ENCODE peak calls at places on chromosomes 1 and 21, in seven cellular contexts. F is CD8-positive, alpha-beta T cell; P is mammary epithelial cell; L is PC-9; M is psoas muscle; A is tibial nerve; W is endodermal cell. R is an unnamed sample.

GRCh38 chr1:194133152-194133551 is 946.7 kb upstream of the B3GALT2 start:
- DNase-seq in A (no peak), F (no peak), P (no peak), W (no peak), M (no peak), L (no peak), R (no peak)

GRCh38 chr21:42218836-42219605 is at the start of gene ABCG1:
- DNase-seq in F (peak; percentile 38), M (peak; percentile 49), A (no peak), W (peak; percentile 88), L (peak; percentile 31), P (peak; percentile 36), R (peak; percentile 71)

GRCh38 chr1:243475966-243476365 is 220.1 kb downstream of the SDCCAG8 start:
- DNase-seq in A (no peak), W (peak; percentile 81), F (no peak), M (no peak), P (no peak), L (no peak), R (no peak)

GRCh38 chr1:210311726-210312493 is 16.8 kb upstream of the HHAT start:
- DNase-seq in W (no peak), L (no peak), F (no peak), A (no peak), P (no peak), M (no peak), R (no peak)

GRCh38 chr1:84479998-84480397 is 932 bp downstream of the RPF1 start:
- DNase-seq in F (no peak), M (no peak), L (no peak), W (no peak), P (no peak), A (no peak), R (no peak)

GRCh38 chr21:40534886-40535285 is 312.1 kb downstream of the DSCAM start:
- DNase-seq in W (no peak), P (no peak), A (no peak), L (no peak), F (no peak), M (no peak), R (no peak)

GRCh38 chr1:231478386-231478785 is 50.1 kb upstream of the TSNAX start:
- DNase-seq in W (no peak), L (no peak), M (no peak), A (no peak), P (no peak), F (no peak), R (no peak)

GRCh38 chr1:200415693-200416593 is 6.1 kb upstream of the ZNF281 start:
- DNase-seq in P (peak; percentile 94), L (peak; percentile 67), A (peak; percentile 34), W (no peak), M (peak; percentile 69), F (no peak), R (no peak)

GRCh38 chr1:51514733-51515132 is 4.3 kb downstream of the EPS15 start:
- DNase-seq in P (no peak), L (no peak), A (no peak), F (no peak), M (no peak), W (no peak), R (no peak)

GRCh38 chr1:24801169-24801568 is 55.9 kb downstream of the CLIC4 start:
- DNase-seq in W (no peak), F (no peak), A (no peak), P (no peak), L (no peak), M (no peak), R (no peak)
- H3K4me1 ChIP-seq in W (peaks cover 3% of the 10 kb centered on the region), F (no peaks in the 10 kb centered on the region), A (no peaks in the 10 kb centered on the region), P (peaks cover 11% of the 10 kb centered on the region), L (no peaks in the 10 kb centered on the region), M (no peaks in the 10 kb centered on the region), R (peaks cover 58% of the 10 kb centered on the region)

GRCh38 chr1:26863677-26864060 is 720 bp downstream of the SFN start:
- DNase-seq in A (no peak), L (no peak), P (no peak), M (no peak), F (no peak), W (no peak), R (no peak)

GRCh38 chr1:26861889-26862371 is 1.0 kb upstream of the SFN start:
- DNase-seq in W (no peak), A (no peak), L (peak; percentile 87), F (no peak), P (peak; percentile 94), M (no peak), R (no peak)

GRCh38 chr1:26864610-26865480 is 1.9 kb downstream of the SFN start:
- DNase-seq in M (peak; percentile 99), A (peak; percentile 95), F (peak; percentile 93), L (peak; percentile 98), P (peak; percentile 98), W (peak; percentile 99), R (peak; percentile 97)

GRCh38 chr1:26861286-26861701 is 1.7 kb upstream of the SFN start:
- DNase-seq in P (peak; percentile 93), A (no peak), M (no peak), L (peak; percentile 71), F (no peak), W (peak; percentile 68), R (no peak)

DNA sequence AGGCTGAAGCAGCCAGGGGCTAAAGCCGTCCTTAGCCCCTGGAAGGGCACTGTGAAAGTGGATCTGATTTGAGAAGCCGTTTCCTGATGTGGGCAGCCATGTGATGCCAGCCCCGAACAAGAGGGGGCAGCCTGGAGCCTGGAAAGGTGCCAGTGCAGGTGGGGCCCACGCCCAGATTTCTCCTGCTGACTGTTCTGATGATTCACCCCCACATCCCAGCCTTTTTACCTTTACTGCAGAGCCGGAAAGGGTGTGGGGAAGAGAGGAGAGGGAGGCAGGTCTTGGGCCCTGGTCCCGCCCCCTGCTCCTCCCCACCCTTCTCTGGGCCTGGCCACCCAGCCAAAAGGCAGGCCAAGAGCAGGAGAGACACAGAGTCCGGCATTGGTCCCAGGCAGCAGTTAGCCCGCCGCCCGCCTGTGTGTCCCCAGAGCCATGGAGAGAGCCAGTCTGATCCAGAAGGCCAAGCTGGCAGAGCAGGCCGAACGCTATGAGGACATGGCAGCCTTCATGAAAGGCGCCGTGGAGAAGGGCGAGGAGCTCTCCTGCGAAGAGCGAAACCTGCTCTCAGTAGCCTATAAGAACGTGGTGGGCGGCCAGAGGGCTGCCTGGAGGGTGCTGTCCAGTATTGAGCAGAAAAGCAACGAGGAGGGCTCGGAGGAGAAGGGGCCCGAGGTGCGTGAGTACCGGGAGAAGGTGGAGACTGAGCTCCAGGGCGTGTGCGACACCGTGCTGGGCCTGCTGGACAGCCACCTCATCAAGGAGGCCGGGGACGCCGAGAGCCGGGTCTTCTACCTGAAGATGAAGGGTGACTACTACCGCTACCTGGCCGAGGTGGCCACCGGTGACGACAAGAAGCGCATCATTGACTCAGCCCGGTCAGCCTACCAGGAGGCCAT is at the start of gene SFN:
- DNase-seq in M (no peak), A (no peak), L (peak; percentile 93), W (peak; percentile 97), P (peak; percentile 99), F (peak; percentile 30), R (peak; percentile 85)
- H3K4me3 ChIP-seq in M (peak within 1 kb of the TSS; percentile 72), A (peak within 1 kb of the TSS; percentile 72), L (peak within 1 kb of the TSS; percentile 85), W (peak within 1 kb of the TSS; percentile 93), P (peak within 1 kb of the TSS; percentile 53), F (peak within 1 kb of the TSS; percentile 60), R (peak within 1 kb of the TSS; percentile 79)

DNA sequence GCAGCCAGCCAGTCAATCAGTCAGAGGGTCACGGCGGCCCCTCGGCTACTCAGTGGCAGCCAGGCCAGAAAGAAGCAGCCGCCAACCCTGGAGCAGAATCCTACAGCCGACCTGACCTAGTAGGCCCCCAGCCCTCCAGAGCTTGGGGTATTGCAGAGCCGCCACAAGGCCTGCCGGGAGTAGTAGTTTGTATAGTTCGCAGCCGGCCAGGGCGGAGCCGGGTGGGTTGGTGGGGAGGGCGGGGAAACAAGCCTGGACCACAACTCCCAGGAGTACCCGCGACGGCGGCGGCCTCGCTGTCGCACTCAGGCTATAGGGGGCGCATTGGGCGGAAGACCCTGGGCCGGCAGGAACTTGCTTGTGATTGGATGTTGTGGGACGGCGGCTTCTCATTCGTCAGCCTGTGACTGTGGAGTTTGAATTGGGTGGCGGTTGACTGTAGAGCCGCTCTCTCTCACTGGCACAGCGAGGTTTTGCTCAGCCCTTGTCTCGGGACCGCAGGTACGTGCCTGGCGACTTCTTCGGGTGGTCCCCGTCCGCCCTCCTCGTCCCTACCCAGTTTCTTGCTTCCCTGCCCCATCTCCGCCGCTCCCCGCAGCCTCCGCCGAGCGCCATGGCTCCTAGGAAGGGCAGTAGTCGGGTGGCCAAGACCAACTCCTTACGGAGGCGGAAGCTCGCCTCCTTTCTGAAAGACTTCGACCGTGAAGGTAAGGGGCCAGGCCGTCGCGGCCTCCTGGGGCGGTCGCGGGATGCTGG is at the start of gene CDCA8:
- DNase-seq in L (peak; percentile 99), A (peak; percentile 96), M (peak; percentile 98), W (peak; percentile 100), P (peak; percentile 98), F (peak; percentile 99), R (peak; percentile 98)
- TF ChIP-seq CTCF in L (peak; percentile 73), A (peak; percentile 77), M (peak; percentile 50), W (peak; percentile 83), P (peak; percentile 74), F (peak; percentile 42), R (peak; percentile 73)

GRCh38 chr21:44908496-44908895 is 12.2 kb downstream of the ITGB2 start:
- DNase-seq in L (no peak), P (no peak), M (no peak), A (no peak), W (no peak), F (no peak), R (no peak)

GRCh38 chr21:44908908-44909307 is 11.8 kb downstream of the ITGB2 start:
- DNase-seq in A (no peak), M (no peak), L (no peak), W (no peak), F (no peak), P (no peak), R (no peak)

GRCh38 chr21:44911066-44911383 is 9.7 kb downstream of the ITGB2 start:
- DNase-seq in A (no peak), W (no peak), M (no peak), L (no peak), P (no peak), F (no peak), R (no peak)

GRCh38 chr21:44910229-44911065 is 10.3 kb downstream of the ITGB2 start:
- DNase-seq in F (no peak), W (no peak), P (no peak), M (no peak), L (no peak), A (no peak), R (no peak)

DNA sequence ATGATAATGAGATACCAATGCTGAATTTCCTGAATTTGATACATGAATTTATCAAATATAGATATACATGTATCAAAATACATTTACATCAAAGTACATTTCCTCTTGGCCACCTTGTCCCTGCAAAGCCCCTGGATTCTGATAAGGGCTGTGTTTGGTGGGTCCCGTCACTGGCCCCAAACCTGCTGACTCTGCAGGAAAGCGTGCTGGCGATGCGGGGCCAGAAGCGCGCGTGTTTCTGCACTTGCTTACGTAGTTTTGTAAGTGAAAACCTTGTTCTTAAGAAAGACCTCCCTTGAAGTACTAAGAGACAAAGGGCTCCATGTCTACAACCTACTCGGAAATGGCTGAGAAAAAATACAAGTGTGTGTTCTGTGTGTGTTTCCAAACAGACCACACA is 11.0 kb downstream of the ITGB2 start:
- DNase-seq in M (no peak), W (no peak), L (no peak), P (no peak), A (no peak), F (no peak), R (no peak)
- H3K4me1 ChIP-seq in M (peaks cover 9% of the 10 kb centered on the region), W (peaks cover 10% of the 10 kb centered on the region), L (peaks cover 41% of the 10 kb centered on the region), P (peaks cover 17% of the 10 kb centered on the region), A (no peaks in the 10 kb centered on the region), F (peaks cover 90% of the 10 kb centered on the region), R (peaks cover 76% of the 10 kb centered on the region)

GRCh38 chr1:202124107-202124506 is 1.4 kb downstream of the GPR37L1 start:
- DNase-seq in A (no peak), F (no peak), W (peak; percentile 44), P (no peak), M (no peak), L (no peak), R (no peak)
- H3K4me3 ChIP-seq in A (peak overlapping the region; percentile 41), F (no peak overlapping the region), W (no peak overlapping the region), P (no peak overlapping the region), M (no peak overlapping the region), L (no peak overlapping the region), R (no peak overlapping the region)

GRCh38 chr1:230120949-230121381 is 53.9 kb downstream of the GALNT2 start:
- DNase-seq in F (no peak), L (no peak), M (no peak), P (no peak), A (no peak), W (peak; percentile 79), R (no peak)
- TF ChIP-seq CTCF in F (peak; percentile 68), L (peak; percentile 74), M (peak; percentile 41), P (peak; percentile 50), A (peak; percentile 40), W (peak; percentile 83), R (peak; percentile 63)

R was measured in lower lobe of right lung.